ENCODE peak calls at places on chromosome 2, in four cellular contexts. One of them, this sample, is unnamed.
A peak's percentile ranks its signal among the peaks of the same experiment; 100 is the strongest.

GRCh38 chr2:875687-876615 is 74.7 kb upstream of the SNTG2 start:
- DNase-seq in MM.1S: no peak
- DNase-seq in hepatocyte: no peak
- DNase-seq in OCI-LY7: no peak
- DNase-seq in this sample: no peak

GRCh38 chr2:164068063-164068462 is 332.3 kb upstream of the FIGN start:
- DNase-seq in MM.1S: no peak
- DNase-seq in hepatocyte: no peak
- DNase-seq in OCI-LY7: no peak
- DNase-seq in this sample: peak; percentile 4

GRCh38 chr2:10239561-10239967 is 63.1 kb upstream of the HPCAL1 start:
- DNase-seq in MM.1S: no peak
- DNase-seq in hepatocyte: no peak
- DNase-seq in OCI-LY7: no peak
- DNase-seq in this sample: no peak

GRCh38 chr2:240565267-240566202 is 2.7 kb upstream of the RNPEPL1 start:
- DNase-seq in MM.1S: peak; percentile 89
- DNase-seq in hepatocyte: peak; percentile 94
- DNase-seq in OCI-LY7: peak; percentile 80
- DNase-seq in this sample: peak; percentile 86

GRCh38 chr2:186934420-186934819 is 85.5 kb upstream of the ZSWIM2 start:
- DNase-seq in MM.1S: no peak
- DNase-seq in hepatocyte: no peak
- DNase-seq in OCI-LY7: no peak
- DNase-seq in this sample: no peak

GRCh38 chr2:44680983-44681481 is 260.5 kb upstream of the SIX3 start:
- DNase-seq in MM.1S: no peak
- DNase-seq in hepatocyte: peak; percentile 6
- DNase-seq in OCI-LY7: no peak
- DNase-seq in this sample: no peak

GRCh38 chr2:179891237-179891636 is 29.8 kb upstream of the ZNF385B start:
- DNase-seq in MM.1S: no peak
- DNase-seq in hepatocyte: no peak
- DNase-seq in OCI-LY7: no peak
- DNase-seq in this sample: no peak

GRCh38 chr2:65402339-65402738 is 30.1 kb downstream of the SPRED2 start:
- DNase-seq in MM.1S: no peak
- DNase-seq in hepatocyte: no peak
- DNase-seq in OCI-LY7: no peak
- DNase-seq in this sample: peak; percentile 67

GRCh38 chr2:160635488-160635887 is 141.9 kb upstream of the RBMS1 start:
- DNase-seq in MM.1S: no peak
- DNase-seq in hepatocyte: no peak
- DNase-seq in OCI-LY7: no peak
- DNase-seq in this sample: peak; percentile 93

GRCh38 chr2:7989823-7990222 is 692.0 kb upstream of the ID2 start:
- DNase-seq in MM.1S: no peak
- DNase-seq in hepatocyte: no peak
- DNase-seq in OCI-LY7: no peak
- DNase-seq in this sample: no peak
- H3K9me2 ChIP-seq in MM.1S: no peaks in the 10 kb centered on the region
- H3K9me2 ChIP-seq in hepatocyte: no peaks in the 10 kb centered on the region
- H3K9me2 ChIP-seq in OCI-LY7: no peaks in the 10 kb centered on the region
- H3K9me2 ChIP-seq in this sample: no peaks in the 10 kb centered on the region

GRCh38 chr2:13543550-13543949 is 826.8 kb downstream of the TRIB2 start:
- DNase-seq in MM.1S: peak; percentile 80
- DNase-seq in hepatocyte: no peak
- DNase-seq in OCI-LY7: no peak
- DNase-seq in this sample: no peak
- H3K4me2 ChIP-seq in MM.1S: peak overlapping the region; percentile 40
- H3K4me2 ChIP-seq in hepatocyte: no peak overlapping the region
- H3K4me2 ChIP-seq in OCI-LY7: no peak overlapping the region
- H3K4me2 ChIP-seq in this sample: no peak overlapping the region

GRCh38 chr2:128638741-128639477 is 320.2 kb upstream of the HS6ST1 start:
- DNase-seq in MM.1S: no peak
- DNase-seq in hepatocyte: no peak
- DNase-seq in OCI-LY7: no peak
- DNase-seq in this sample: peak; percentile 70

GRCh38 chr2:128638311-128638710 is 319.6 kb upstream of the HS6ST1 start:
- DNase-seq in MM.1S: no peak
- DNase-seq in hepatocyte: no peak
- DNase-seq in OCI-LY7: no peak
- DNase-seq in this sample: no peak

GRCh38 chr2:128640166-128640846 is 321.6 kb upstream of the HS6ST1 start:
- DNase-seq in MM.1S: no peak
- DNase-seq in hepatocyte: no peak
- DNase-seq in OCI-LY7: no peak
- DNase-seq in this sample: peak; percentile 14

GRCh38 chr2:128641421-128642095 is 322.9 kb upstream of the HS6ST1 start:
- DNase-seq in MM.1S: no peak
- DNase-seq in hepatocyte: no peak
- DNase-seq in OCI-LY7: no peak
- DNase-seq in this sample: no peak

GRCh38 chr2:128639693-128640092 is 321.0 kb upstream of the HS6ST1 start:
- DNase-seq in MM.1S: no peak
- DNase-seq in hepatocyte: no peak
- DNase-seq in OCI-LY7: no peak
- DNase-seq in this sample: peak; percentile 14
- H3K9me2 ChIP-seq in MM.1S: no peaks in the 10 kb centered on the region
- H3K9me2 ChIP-seq in hepatocyte: no peaks in the 10 kb centered on the region
- H3K9me2 ChIP-seq in OCI-LY7: no peaks in the 10 kb centered on the region
- H3K9me2 ChIP-seq in this sample: no peaks in the 10 kb centered on the region

DNA sequence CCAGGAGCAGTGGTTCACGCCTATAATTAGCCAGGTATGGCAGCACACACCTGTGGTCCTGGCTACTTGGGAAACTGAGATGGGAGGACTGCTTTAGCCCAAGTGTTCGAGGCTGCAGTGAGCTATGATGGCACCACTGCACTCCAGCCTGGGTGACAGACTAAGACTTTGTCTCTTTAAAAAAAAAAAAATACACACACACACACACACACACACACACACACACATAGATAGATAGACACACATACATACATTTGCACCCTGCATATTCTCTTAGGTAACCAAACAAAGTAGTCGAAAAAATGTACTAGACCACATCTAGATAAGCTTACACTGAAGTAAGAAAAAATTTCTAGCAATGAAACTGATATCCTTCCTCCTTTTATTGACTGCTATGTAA is 86.8 kb downstream of the OLA1 start:
- DNase-seq in MM.1S: no peak
- DNase-seq in hepatocyte: no peak
- DNase-seq in OCI-LY7: no peak
- DNase-seq in this sample: no peak
- H3K4me2 ChIP-seq in MM.1S: no peak overlapping the region
- H3K4me2 ChIP-seq in hepatocyte: no peak overlapping the region
- H3K4me2 ChIP-seq in OCI-LY7: no peak overlapping the region
- H3K4me2 ChIP-seq in this sample: no peak overlapping the region

GRCh38 chr2:128640847-128641360 is 322.2 kb upstream of the HS6ST1 start:
- DNase-seq in MM.1S: no peak
- DNase-seq in hepatocyte: no peak
- DNase-seq in OCI-LY7: no peak
- DNase-seq in this sample: no peak
- H3K9me2 ChIP-seq in MM.1S: no peaks in the 10 kb centered on the region
- H3K9me2 ChIP-seq in hepatocyte: no peaks in the 10 kb centered on the region
- H3K9me2 ChIP-seq in OCI-LY7: no peaks in the 10 kb centered on the region
- H3K9me2 ChIP-seq in this sample: no peaks in the 10 kb centered on the region

GRCh38 chr2:27952070-27952469 is 61.5 kb downstream of the BABAM2 start:
- DNase-seq in MM.1S: no peak
- DNase-seq in hepatocyte: no peak
- DNase-seq in OCI-LY7: no peak
- DNase-seq in this sample: no peak

GRCh38 chr2:27955762-27956161 is 65.2 kb downstream of the BABAM2 start:
- DNase-seq in MM.1S: no peak
- DNase-seq in hepatocyte: no peak
- DNase-seq in OCI-LY7: no peak
- DNase-seq in this sample: peak; percentile 43

GRCh38 chr2:27953077-27953476 is 62.5 kb downstream of the BABAM2 start:
- DNase-seq in MM.1S: no peak
- DNase-seq in hepatocyte: no peak
- DNase-seq in OCI-LY7: no peak
- DNase-seq in this sample: no peak

GRCh38 chr2:27954771-27955384 is 64.3 kb downstream of the BABAM2 start:
- DNase-seq in MM.1S: peak; percentile 52
- DNase-seq in hepatocyte: peak; percentile 38
- DNase-seq in OCI-LY7: peak; percentile 1
- DNase-seq in this sample: peak; percentile 95

GRCh38 chr2:27954261-27954673 is 63.7 kb downstream of the BABAM2 start:
- DNase-seq in MM.1S: no peak
- DNase-seq in hepatocyte: peak; percentile 22
- DNase-seq in OCI-LY7: no peak
- DNase-seq in this sample: peak; percentile 66
- H3K4me2 ChIP-seq in MM.1S: no peak overlapping the region
- H3K4me2 ChIP-seq in hepatocyte: no peak overlapping the region
- H3K4me2 ChIP-seq in OCI-LY7: no peak overlapping the region
- H3K4me2 ChIP-seq in this sample: peak overlapping the region; percentile 66

GRCh38 chr2:167336213-167336612 is 447.9 kb downstream of the XIRP2 start:
- DNase-seq in MM.1S: no peak
- DNase-seq in hepatocyte: no peak
- DNase-seq in OCI-LY7: no peak
- DNase-seq in this sample: no peak

GRCh38 chr2:167332358-167332757 is 444.1 kb downstream of the XIRP2 start:
- DNase-seq in MM.1S: no peak
- DNase-seq in hepatocyte: no peak
- DNase-seq in OCI-LY7: no peak
- DNase-seq in this sample: no peak

GRCh38 chr2:167333245-167333644 is 445.0 kb downstream of the XIRP2 start:
- DNase-seq in MM.1S: no peak
- DNase-seq in hepatocyte: no peak
- DNase-seq in OCI-LY7: no peak
- DNase-seq in this sample: peak; percentile 0

GRCh38 chr2:167334343-167334742 is 446.1 kb downstream of the XIRP2 start:
- DNase-seq in MM.1S: no peak
- DNase-seq in hepatocyte: no peak
- DNase-seq in OCI-LY7: no peak
- DNase-seq in this sample: no peak

GRCh38 chr2:167335627-167336026 is 447.3 kb downstream of the XIRP2 start:
- DNase-seq in MM.1S: no peak
- DNase-seq in hepatocyte: no peak
- DNase-seq in OCI-LY7: no peak
- DNase-seq in this sample: no peak
- H3K9me2 ChIP-seq in MM.1S: no peaks in the 10 kb centered on the region
- H3K9me2 ChIP-seq in hepatocyte: no peaks in the 10 kb centered on the region
- H3K9me2 ChIP-seq in OCI-LY7: no peaks in the 10 kb centered on the region
- H3K9me2 ChIP-seq in this sample: no peaks in the 10 kb centered on the region

GRCh38 chr2:203500951-203501350 is 34.1 kb downstream of the RAPH1 start:
- DNase-seq in MM.1S: no peak
- DNase-seq in hepatocyte: no peak
- DNase-seq in OCI-LY7: peak; percentile 30
- DNase-seq in this sample: no peak
- H3K4me2 ChIP-seq in MM.1S: no peak overlapping the region
- H3K4me2 ChIP-seq in hepatocyte: no peak overlapping the region
- H3K4me2 ChIP-seq in OCI-LY7: peak overlapping the region; percentile 65
- H3K4me2 ChIP-seq in this sample: no peak overlapping the region

GRCh38 chr2:176848844-176849243 is 363.8 kb upstream of the HNRNPA3 start:
- DNase-seq in MM.1S: no peak
- DNase-seq in hepatocyte: no peak
- DNase-seq in OCI-LY7: no peak
- DNase-seq in this sample: no peak

GRCh38 chr2:176845718-176846117 is 366.9 kb upstream of the HNRNPA3 start:
- DNase-seq in MM.1S: peak; percentile 10
- DNase-seq in hepatocyte: no peak
- DNase-seq in OCI-LY7: no peak
- DNase-seq in this sample: no peak

GRCh38 chr2:176844461-176844860 is 368.1 kb upstream of the HNRNPA3 start:
- DNase-seq in MM.1S: no peak
- DNase-seq in hepatocyte: no peak
- DNase-seq in OCI-LY7: no peak
- DNase-seq in this sample: no peak

GRCh38 chr2:176843208-176843607 is 369.4 kb upstream of the HNRNPA3 start:
- DNase-seq in MM.1S: no peak
- DNase-seq in hepatocyte: no peak
- DNase-seq in OCI-LY7: no peak
- DNase-seq in this sample: no peak
- H3K9me2 ChIP-seq in MM.1S: no peaks in the 10 kb centered on the region
- H3K9me2 ChIP-seq in hepatocyte: no peaks in the 10 kb centered on the region
- H3K9me2 ChIP-seq in OCI-LY7: no peaks in the 10 kb centered on the region
- H3K9me2 ChIP-seq in this sample: no peaks in the 10 kb centered on the region